ENCODE peak calls at places on chromosome 4, in nine cellular contexts. L, Z, J, N, S, A, E, H and B are unnamed samples.
A peak's percentile ranks its signal among the peaks of the same experiment; 100 is the strongest.

GRCh38 chr4:26004290-26004689 is 90.3 kb downstream of the SMIM20 start:
- DNase-seq in L (no peak), Z (no peak), J (no peak), N (no peak), S (no peak), A (no peak), E (no peak), H (no peak), B (no peak)

GRCh38 chr4:83810428-83810827 is 274.5 kb downstream of the GPAT3 start:
- DNase-seq in L (no peak), Z (no peak), J (no peak), N (no peak), S (no peak), A (no peak), E (no peak), H (no peak), B (no peak)

GRCh38 chr4:184142121-184143000 is 75.3 kb downstream of the ENPP6 start:
- DNase-seq in L (no peak), Z (no peak), J (no peak), N (no peak), S (peak; percentile 38), A (no peak), E (no peak), H (no peak), B (no peak)

GRCh38 chr4:87092389-87093141 is 127.9 kb downstream of the KLHL8 start:
- DNase-seq in L (peak; percentile 80), Z (no peak), J (no peak), N (peak; percentile 86), S (peak; percentile 66), A (peak; percentile 43), E (peak; percentile 20), H (no peak), B (no peak)

GRCh38 chr4:149961876-149962597 is 116.2 kb upstream of the DCLK2 start:
- DNase-seq in L (no peak), Z (no peak), J (no peak), N (no peak), S (no peak), A (peak; percentile 43), E (no peak), H (no peak), B (no peak)

GRCh38 chr4:45006078-45006477 is 279.7 kb upstream of the GNPDA2 start:
- DNase-seq in L (no peak), Z (no peak), J (no peak), N (no peak), S (no peak), A (no peak), E (no peak), H (no peak), B (no peak)

GRCh38 chr4:187576751-187577150 is 418.8 kb upstream of the ZFP42 start:
- DNase-seq in L (no peak), Z (no peak), J (no peak), N (no peak), S (peak; percentile 1), A (no peak), E (no peak), H (no peak), B (no peak)

GRCh38 chr4:189285377-189285776 is 655.3 kb upstream of the FRG1 start:
- DNase-seq in L (no peak), Z (no peak), J (no peak), N (no peak), S (no peak), A (no peak), E (no peak), H (no peak), B (no peak)

GRCh38 chr4:99483636-99484035 is 27.2 kb upstream of the C4orf17 start:
- DNase-seq in L (no peak), Z (no peak), J (no peak), N (no peak), S (no peak), A (peak; percentile 5), E (no peak), H (no peak), B (no peak)

GRCh38 chr4:20416800-20417199 is 165.1 kb downstream of the SLIT2 start:
- DNase-seq in L (no peak), Z (no peak), J (no peak), N (no peak), S (no peak), A (no peak), E (no peak), H (no peak), B (no peak)

GRCh38 chr4:63700569-63700968 is 708.7 kb downstream of the TECRL start:
- DNase-seq in L (no peak), Z (no peak), J (no peak), N (no peak), S (no peak), A (no peak), E (no peak), H (no peak), B (no peak)

GRCh38 chr4:37666625-37667071 is 19.5 kb downstream of the RELL1 start:
- DNase-seq in L (peak; percentile 42), Z (no peak), J (no peak), N (no peak), S (no peak), A (peak; percentile 50), E (no peak), H (no peak), B (no peak)

GRCh38 chr4:87910795-87911194 is 64.7 kb upstream of the SPP1 start:
- DNase-seq in L (no peak), Z (no peak), J (no peak), N (no peak), S (no peak), A (no peak), E (no peak), H (no peak), B (no peak)

GRCh38 chr4:183467246-183467645 is 22.8 kb downstream of the CDKN2AIP start:
- DNase-seq in L (no peak), Z (no peak), J (no peak), N (no peak), S (no peak), A (no peak), E (no peak), H (no peak), B (no peak)

GRCh38 chr4:1410491-1411325 is 4.5 kb upstream of the NKX1-1 start:
- DNase-seq in L (peak; percentile 11), Z (peak; percentile 96), J (no peak), N (peak; percentile 52), S (no peak), A (no peak), E (no peak), H (no peak), B (no peak)

GRCh38 chr4:63708661-63709060 is 700.6 kb downstream of the TECRL start:
- DNase-seq in L (no peak), Z (no peak), J (no peak), N (no peak), S (no peak), A (no peak), E (no peak), H (no peak), B (no peak)

GRCh38 chr4:26452565-26453531 is 37.4 kb downstream of the CCKAR start:
- DNase-seq in L (no peak), Z (no peak), J (no peak), N (no peak), S (peak; percentile 93), A (no peak), E (no peak), H (no peak), B (no peak)

GRCh38 chr4:110198472-110199419 is at the start of gene ELOVL6:
- DNase-seq in L (no peak), Z (peak; percentile 92), J (peak; percentile 75), N (peak; percentile 66), S (peak; percentile 90), A (no peak), E (peak; percentile 69), H (peak; percentile 65), B (peak; percentile 55)

GRCh38 chr4:186823989-186824388 is 100.3 kb upstream of the FAT1 start:
- DNase-seq in L (no peak), Z (no peak), J (peak; percentile 9), N (no peak), S (no peak), A (no peak), E (no peak), H (no peak), B (no peak)

GRCh38 chr4:16461362-16461761 is 235.1 kb upstream of the TAPT1 start:
- DNase-seq in L (no peak), Z (no peak), J (no peak), N (no peak), S (no peak), A (no peak), E (no peak), H (no peak), B (no peak)

GRCh38 chr4:133081246-133081645 is 67.8 kb upstream of the PCDH10 start:
- DNase-seq in L (no peak), Z (no peak), J (no peak), N (no peak), S (no peak), A (no peak), E (no peak), H (no peak), B (no peak)

GRCh38 chr4:184826315-184827266 is 823 bp upstream of the ACSL1 start:
- DNase-seq in L (no peak), Z (no peak), J (no peak), N (peak; percentile 76), S (peak; percentile 87), A (no peak), E (peak; percentile 82), H (no peak), B (no peak)

GRCh38 chr4:87133183-87133582 is 87.2 kb downstream of the KLHL8 start:
- DNase-seq in L (no peak), Z (no peak), J (no peak), N (no peak), S (no peak), A (no peak), E (no peak), H (no peak), B (no peak)

GRCh38 chr4:3791910-3792542 is 25.8 kb downstream of the ADRA2C start:
- DNase-seq in L (no peak), Z (peak; percentile 88), J (no peak), N (peak; percentile 55), S (no peak), A (no peak), E (no peak), H (no peak), B (no peak)

GRCh38 chr4:55396305-55397023 is 707 bp downstream of the TMEM165 start:
- DNase-seq in L (peak; percentile 21), Z (peak; percentile 71), J (no peak), N (peak; percentile 61), S (peak; percentile 69), A (peak; percentile 63), E (peak; percentile 56), H (no peak), B (no peak)

GRCh38 chr4:165318982-165319381 is 8.5 kb upstream of the MSMO1 start:
- DNase-seq in L (no peak), Z (no peak), J (no peak), N (no peak), S (peak; percentile 80), A (no peak), E (no peak), H (no peak), B (no peak)

GRCh38 chr4:130257271-130257670 is 1161.3 kb downstream of the C4orf33 start:
- DNase-seq in L (no peak), Z (no peak), J (no peak), N (no peak), S (no peak), A (peak; percentile 88), E (no peak), H (no peak), B (no peak)

GRCh38 chr4:113159901-113160545 is 110.6 kb downstream of the ANK2 start:
- DNase-seq in L (no peak), Z (no peak), J (no peak), N (no peak), S (no peak), A (no peak), E (no peak), H (no peak), B (no peak)

GRCh38 chr4:118915468-118915867 is 26.8 kb downstream of the SYNPO2 start:
- DNase-seq in L (no peak), Z (no peak), J (no peak), N (no peak), S (no peak), A (no peak), E (no peak), H (no peak), B (no peak)

GRCh38 chr4:119690871-119691270 is 62.3 kb upstream of the PDE5A start:
- DNase-seq in L (no peak), Z (no peak), J (no peak), N (no peak), S (no peak), A (no peak), E (no peak), H (no peak), B (no peak)

GRCh38 chr4:124459922-124460301 is 252.6 kb downstream of the ANKRD50 start:
- DNase-seq in L (no peak), Z (no peak), J (no peak), N (no peak), S (peak; percentile 23), A (peak; percentile 9), E (no peak), H (no peak), B (no peak)